ENCODE peak calls at places on chromosomes 6 and 20, in seven cellular contexts. One of them, this sample, is unnamed.

GRCh38 chr20:3887870-3888614 is 1.1 kb upstream of the PANK2 start:
- DNase-seq in epithelial cell of prostate: no peak
- DNase-seq in dermis blood vessel endothelial cell: peak; percentile 67
- DNase-seq in pancreas: no peak
- DNase-seq in GM18507: no peak
- DNase-seq in T-helper 2 cell: no peak
- DNase-seq in ovary: peak; percentile 47
- DNase-seq in this sample: no peak

GRCh38 chr20:3734111-3734843 is 1.8 kb downstream of the HSPA12B start:
- DNase-seq in pancreas: peak; percentile 38
- DNase-seq in dermis blood vessel endothelial cell: no peak
- DNase-seq in GM18507: no peak
- DNase-seq in epithelial cell of prostate: no peak
- DNase-seq in T-helper 2 cell: no peak
- DNase-seq in ovary: peak; percentile 70
- DNase-seq in this sample: no peak

GRCh38 chr20:46600286-46600752 is 49.9 kb upstream of the OCSTAMP start:
- DNase-seq in ovary: no peak
- DNase-seq in T-helper 2 cell: no peak
- DNase-seq in GM18507: no peak
- DNase-seq in pancreas: no peak
- DNase-seq in epithelial cell of prostate: no peak
- DNase-seq in dermis blood vessel endothelial cell: no peak
- DNase-seq in this sample: no peak

GRCh38 chr20:35290887-35291417 is 1.3 kb downstream of the FAM83C start:
- DNase-seq in GM18507: no peak
- DNase-seq in T-helper 2 cell: no peak
- DNase-seq in pancreas: peak; percentile 27
- DNase-seq in dermis blood vessel endothelial cell: no peak
- DNase-seq in ovary: no peak
- DNase-seq in epithelial cell of prostate: no peak
- DNase-seq in this sample: no peak

GRCh38 chr20:23152308-23152892 is 66.3 kb upstream of the CD93 start:
- DNase-seq in ovary: peak; percentile 53
- DNase-seq in dermis blood vessel endothelial cell: peak; percentile 83
- DNase-seq in pancreas: no peak
- DNase-seq in epithelial cell of prostate: no peak
- DNase-seq in T-helper 2 cell: no peak
- DNase-seq in GM18507: no peak
- DNase-seq in this sample: no peak

GRCh38 chr6:16273266-16273665 is 34.9 kb downstream of the GMPR start:
- DNase-seq in ovary: no peak
- DNase-seq in pancreas: no peak
- DNase-seq in T-helper 2 cell: no peak
- DNase-seq in GM18507: no peak
- DNase-seq in epithelial cell of prostate: no peak
- DNase-seq in dermis blood vessel endothelial cell: peak; percentile 14
- DNase-seq in this sample: no peak

GRCh38 chr20:39890697-39891096 is 798.3 kb downstream of the MAFB start:
- DNase-seq in ovary: no peak
- DNase-seq in GM18507: no peak
- DNase-seq in T-helper 2 cell: no peak
- DNase-seq in epithelial cell of prostate: no peak
- DNase-seq in pancreas: no peak
- DNase-seq in dermis blood vessel endothelial cell: no peak
- DNase-seq in this sample: no peak

GRCh38 chr6:35737413-35738211 is 780 bp downstream of the ARMC12 start:
- DNase-seq in pancreas: peak; percentile 56
- DNase-seq in GM18507: no peak
- DNase-seq in T-helper 2 cell: no peak
- DNase-seq in epithelial cell of prostate: no peak
- DNase-seq in ovary: no peak
- DNase-seq in dermis blood vessel endothelial cell: peak; percentile 89
- DNase-seq in this sample: no peak

GRCh38 chr20:47907031-47907670 is 121.9 kb upstream of the SULF2 start:
- DNase-seq in pancreas: no peak
- DNase-seq in GM18507: no peak
- DNase-seq in epithelial cell of prostate: no peak
- DNase-seq in ovary: no peak
- DNase-seq in dermis blood vessel endothelial cell: no peak
- DNase-seq in T-helper 2 cell: no peak
- DNase-seq in this sample: no peak